ENCODE peak calls at places on chromosome 5, in six cellular contexts. T, M, F, W, C and Y are unnamed samples.

GRCh38 chr5:180105827-180106312 is 34.3 kb upstream of the RNF130 start:
- DNase-seq in T (no peak), M (no peak), F (peak), W (no peak), C (no peak), Y (no peak)

GRCh38 chr5:2879701-2880100 is 128.2 kb upstream of the IRX2 start:
- DNase-seq in T (no peak), M (no peak), F (no peak), W (no peak), C (no peak), Y (no peak)

GRCh38 chr5:15241216-15241821 is 258.7 kb upstream of the FBXL7 start:
- DNase-seq in T (peak), M (no peak), F (peak), W (no peak), C (peak), Y (peak)

GRCh38 chr5:94524841-94525697 is 93.3 kb downstream of the KIAA0825 start:
- DNase-seq in T (peak), M (no peak), F (peak), W (no peak), C (peak), Y (peak)

GRCh38 chr5:98635631-98636030 is 137.8 kb upstream of the RGMB start:
- DNase-seq in T (no peak), M (no peak), F (peak), W (no peak), C (peak), Y (peak)

GRCh38 chr5:148237795-148238194 is 530 bp upstream of the MARCOL start:
- DNase-seq in T (no peak), M (no peak), F (no peak), W (no peak), C (no peak), Y (no peak)

GRCh38 chr5:71697967-71698366 is 21.1 kb upstream of the CARTPT start:
- DNase-seq in T (no peak), M (no peak), F (no peak), W (no peak), C (no peak), Y (no peak)

GRCh38 chr5:128844354-128844923 is 120.8 kb upstream of the SLC27A6 start:
- DNase-seq in T (peak), M (no peak), F (peak), W (no peak), C (peak), Y (peak)

GRCh38 chr5:67173959-67174358 is 22.6 kb downstream of the CD180 start:
- DNase-seq in T (peak), M (no peak), F (no peak), W (no peak), C (no peak), Y (no peak)

GRCh38 chr5:1311443-1312055 is 16.7 kb upstream of the TERT start:
- DNase-seq in T (no peak), M (no peak), F (no peak), W (no peak), C (no peak), Y (no peak)

GRCh38 chr5:167778228-167778627 is 513.2 kb upstream of the WWC1 start:
- DNase-seq in T (no peak), M (no peak), F (no peak), W (no peak), C (no peak), Y (no peak)

GRCh38 chr5:636951-637350 is 24.8 kb downstream of the CEP72 start:
- DNase-seq in T (no peak), M (peak), F (no peak), W (no peak), C (no peak), Y (no peak)

GRCh38 chr5:132069561-132069960 is 4.0 kb upstream of the CSF2 start:
- DNase-seq in T (no peak), M (no peak), F (no peak), W (no peak), C (no peak), Y (no peak)

GRCh38 chr5:181152406-181152805 is 5.0 kb downstream of the OR2V2 start:
- DNase-seq in T (no peak), M (no peak), F (peak), W (no peak), C (peak), Y (no peak)

GRCh38 chr5:132947661-132948060 is 15.8 kb downstream of the AFF4 start:
- DNase-seq in T (no peak), M (no peak), F (peak), W (no peak), C (peak), Y (peak)

GRCh38 chr5:96373006-96373405 is 60.0 kb downstream of the PCSK1 start:
- DNase-seq in T (no peak), M (no peak), F (no peak), W (no peak), C (no peak), Y (no peak)

GRCh38 chr5:14234204-14234603 is 91.1 kb downstream of the TRIO start:
- DNase-seq in T (peak), M (no peak), F (peak), W (no peak), C (no peak), Y (peak)

GRCh38 chr5:94469889-94470288 is 148.5 kb downstream of the KIAA0825 start:
- DNase-seq in T (no peak), M (no peak), F (no peak), W (no peak), C (peak), Y (peak)

GRCh38 chr5:37370864-37371726 is at the start of gene NUP155:
- DNase-seq in T (peak), M (peak), F (peak), W (peak), C (peak), Y (peak)

GRCh38 chr5:34686762-34687268 is 30.7 kb downstream of the RAI14 start:
- DNase-seq in T (peak), M (peak), F (peak), W (peak), C (peak), Y (peak)

GRCh38 chr5:142015781-142016533 is 3.1 kb upstream of the GNPDA1 start:
- DNase-seq in T (peak), M (peak), F (peak), W (no peak), C (peak), Y (peak)

GRCh38 chr5:58925627-58926545 is 343.0 kb downstream of the RAB3C start:
- DNase-seq in T (peak), M (no peak), F (no peak), W (no peak), C (no peak), Y (peak)

GRCh38 chr5:7875151-7875550 is 6.2 kb downstream of the MTRR start:
- DNase-seq in T (no peak), M (no peak), F (no peak), W (no peak), C (no peak), Y (no peak)

GRCh38 chr5:149452007-149452664 is 73.0 kb upstream of the IL17B start:
- DNase-seq in T (no peak), M (peak), F (peak), W (no peak), C (peak), Y (peak)
- TF ChIP-seq CTCF in T (no peak), M (no peak), F (peak), W (no peak), C (peak), Y (peak)

GRCh38 chr5:43042626-43043399 is 2.7 kb upstream of the ANXA2R start:
- DNase-seq in T (peak), M (peak), F (peak), W (peak), C (peak), Y (peak)

GRCh38 chr5:43045236-43045635 is 5.1 kb upstream of the ANXA2R start:
- DNase-seq in T (no peak), M (no peak), F (no peak), W (no peak), C (no peak), Y (no peak)

GRCh38 chr5:43043400-43043756 is 3.3 kb upstream of the ANXA2R start:
- DNase-seq in T (no peak), M (no peak), F (no peak), W (no peak), C (no peak), Y (no peak)

GRCh38 chr5:43046474-43046873 is 6.4 kb upstream of the ANXA2R start:
- DNase-seq in T (no peak), M (no peak), F (no peak), W (no peak), C (no peak), Y (no peak)

DNA sequence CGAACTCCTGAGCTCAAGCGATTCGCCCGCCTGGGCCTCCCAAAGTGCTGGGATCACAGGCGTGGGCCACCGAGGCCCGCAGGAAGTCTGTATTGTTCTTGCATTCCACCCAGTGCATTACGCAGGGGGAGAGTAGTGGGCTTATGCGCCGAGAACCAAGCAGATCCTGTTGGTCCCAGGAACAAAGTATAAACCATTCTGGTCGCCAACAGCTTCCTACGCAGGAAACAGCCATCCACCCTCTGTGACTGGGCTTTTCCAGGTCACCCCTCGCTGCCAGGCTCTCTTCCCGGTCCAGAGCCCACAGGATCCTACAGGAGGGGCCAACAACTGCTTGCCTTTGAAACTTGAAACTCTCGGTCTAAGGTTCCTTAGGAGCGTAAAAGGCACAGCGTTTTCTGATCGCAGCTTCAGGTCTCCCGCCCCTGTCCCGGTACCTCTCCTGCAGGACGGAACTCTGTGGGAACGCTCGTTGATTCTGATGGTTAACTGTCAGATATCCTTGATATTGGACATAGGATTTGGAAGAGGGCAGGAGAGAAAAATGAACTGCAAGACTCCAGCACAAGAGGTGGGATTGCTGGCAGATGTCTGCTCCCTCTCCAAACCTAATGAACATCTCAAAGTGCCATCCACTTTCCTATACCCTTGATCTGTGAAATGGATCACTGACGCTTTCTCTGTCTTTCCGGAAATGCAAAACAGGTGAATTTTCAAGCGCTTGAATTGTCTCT is 4.2 kb upstream of the ANXA2R start:
- DNase-seq in T (no peak), M (no peak), F (no peak), W (no peak), C (peak), Y (peak)
- H3K4me3 ChIP-seq in T (no peak), M (no peak), F (peak), W (no peak), C (peak), Y (peak)

GRCh38 chr5:163269624-163270023 is 167.8 kb upstream of the CCNG1 start:
- DNase-seq in T (no peak), M (no peak), F (peak), W (no peak), C (no peak), Y (no peak)
- TF ChIP-seq CTCF in T (no peak), M (no peak), F (no peak), W (no peak), C (no peak), Y (no peak)

GRCh38 chr5:134227259-134227658 is 1.4 kb upstream of the PPP2CA start:
- DNase-seq in T (peak), M (peak), F (no peak), W (peak), C (peak), Y (peak)
- H3K4me3 ChIP-seq in T (no peak), M (no peak), F (no peak), W (peak), C (no peak), Y (no peak)

GRCh38 chr5:90477816-90478215 is 3.2 kb downstream of the POLR3G start:
- DNase-seq in T (no peak), M (no peak), F (no peak), W (no peak), C (no peak), Y (no peak)

GRCh38 chr5:90479611-90480385 is 5.1 kb downstream of the POLR3G start:
- DNase-seq in T (peak), M (no peak), F (peak), W (no peak), C (peak), Y (no peak)

GRCh38 chr5:90475436-90475980 is 844 bp downstream of the POLR3G start:
- DNase-seq in T (no peak), M (peak), F (no peak), W (no peak), C (no peak), Y (no peak)

GRCh38 chr5:90474235-90475107 is at the start of the genes MBLAC2 and POLR3G:
- DNase-seq in T (peak), M (peak), F (peak), W (peak), C (peak), Y (peak)

DNA sequence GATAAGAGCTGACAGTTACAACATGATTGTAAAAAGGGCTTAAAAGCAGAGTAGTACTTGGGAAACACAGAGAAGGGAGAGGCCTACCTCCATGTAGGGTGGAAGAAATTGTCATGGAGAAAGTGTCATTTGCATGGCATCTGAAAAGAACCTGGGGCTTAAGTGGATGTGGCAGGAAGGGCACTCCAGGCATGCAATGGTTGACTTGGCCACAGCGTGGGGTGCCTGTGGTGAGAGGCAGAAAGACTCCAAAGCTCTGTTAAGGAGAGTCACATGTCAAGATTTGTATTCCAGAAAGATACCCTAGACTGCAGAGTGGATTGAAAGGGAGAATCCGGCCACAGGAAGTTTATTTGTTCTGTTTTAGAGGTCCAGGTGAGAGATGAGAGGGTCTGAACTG is 2.4 kb downstream of the POLR3G start:
- DNase-seq in T (no peak), M (no peak), F (no peak), W (no peak), C (no peak), Y (peak)
- TF ChIP-seq CTCF in T (no peak), M (no peak), F (no peak), W (no peak), C (no peak), Y (no peak)

GRCh38 chr5:54882841-54883240 is 102.6 kb downstream of the ESM1 start:
- DNase-seq in T (no peak), M (no peak), F (no peak), W (no peak), C (no peak), Y (no peak)

GRCh38 chr5:54885636-54886035 is 99.8 kb downstream of the ESM1 start:
- DNase-seq in T (no peak), M (no peak), F (no peak), W (no peak), C (no peak), Y (no peak)

GRCh38 chr5:54883374-54884194 is 101.8 kb downstream of the ESM1 start:
- DNase-seq in T (no peak), M (peak), F (peak), W (peak), C (peak), Y (peak)

GRCh38 chr5:54882101-54882500 is 103.3 kb downstream of the ESM1 start:
- DNase-seq in T (peak), M (no peak), F (peak), W (no peak), C (no peak), Y (no peak)

GRCh38 chr5:54884195-54884536 is 101.2 kb downstream of the ESM1 start:
- DNase-seq in T (no peak), M (no peak), F (no peak), W (no peak), C (no peak), Y (no peak)
- H3K4me3 ChIP-seq in T (peak), M (no peak), F (peak), W (peak), C (peak), Y (peak)

GRCh38 chr5:10030219-10030831 is 219.4 kb downstream of the ATPSCKMT start:
- DNase-seq in T (peak), M (no peak), F (peak), W (no peak), C (peak), Y (peak)
- TF ChIP-seq CTCF in T (peak), M (no peak), F (peak), W (no peak), C (peak), Y (peak)

GRCh38 chr5:133967715-133968056 is 739 bp downstream of the C5orf15 start:
- DNase-seq in T (peak), M (peak), F (peak), W (no peak), C (peak), Y (peak)

GRCh38 chr5:133969654-133970324 is 1.4 kb upstream of the C5orf15 start:
- DNase-seq in T (peak), M (no peak), F (peak), W (no peak), C (peak), Y (no peak)

GRCh38 chr5:133967124-133967523 is 1.3 kb downstream of the C5orf15 start:
- DNase-seq in T (no peak), M (no peak), F (peak), W (no peak), C (no peak), Y (no peak)

GRCh38 chr5:133968057-133968993 is at the start of gene C5orf15:
- DNase-seq in T (peak), M (peak), F (peak), W (peak), C (peak), Y (peak)

DNA sequence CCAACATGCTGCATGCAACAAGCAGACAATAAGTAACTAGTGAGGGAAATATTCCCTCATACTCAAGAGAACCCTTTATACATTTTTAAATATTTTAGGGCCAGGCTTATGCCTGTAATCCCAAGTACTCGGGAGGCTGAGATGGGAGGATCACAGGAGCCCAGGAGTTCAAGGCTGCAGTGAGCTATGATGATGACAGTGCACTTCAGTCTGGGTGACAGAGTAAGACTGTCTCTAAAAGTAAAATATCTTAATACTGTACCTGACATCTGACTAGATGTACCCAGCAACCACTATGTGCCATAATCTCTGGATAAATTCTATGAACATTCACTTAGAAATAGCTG is 1.9 kb upstream of the C5orf15 start:
- DNase-seq in T (no peak), M (no peak), F (no peak), W (no peak), C (no peak), Y (no peak)
- H3K4me3 ChIP-seq in T (no peak), M (no peak), F (no peak), W (no peak), C (no peak), Y (no peak)